ENCODE peak calls at places on chromosomes 5 and 9, in four cellular contexts. One of them, this sample, is unnamed.

GRCh38 chr9:126681336-126681735 is 67.6 kb downstream of the LMX1B start:
- DNase-seq in ovary: no peak
- DNase-seq in tibial nerve: no peak
- DNase-seq in K562: no peak
- DNase-seq in this sample: no peak

GRCh38 chr5:6545036-6545693 is 87.7 kb downstream of the NSUN2 start:
- DNase-seq in ovary: no peak
- DNase-seq in tibial nerve: no peak
- DNase-seq in K562: no peak
- DNase-seq in this sample: no peak

GRCh38 chr9:130128251-130128650 is 44.0 kb upstream of the NCS1 start:
- DNase-seq in ovary: no peak
- DNase-seq in tibial nerve: no peak
- DNase-seq in K562: no peak
- DNase-seq in this sample: no peak

GRCh38 chr9:112069318-112070169 is 105.6 kb downstream of the SUSD1 start:
- DNase-seq in ovary: no peak
- DNase-seq in tibial nerve: no peak
- DNase-seq in K562: peak
- DNase-seq in this sample: no peak

GRCh38 chr9:127707766-127708165 is 978 bp downstream of the CFAP157 start:
- DNase-seq in ovary: no peak
- DNase-seq in tibial nerve: no peak
- DNase-seq in K562: peak
- DNase-seq in this sample: no peak

GRCh38 chr5:90932052-90932699 is 373.6 kb downstream of the ADGRV1 start:
- DNase-seq in ovary: no peak
- DNase-seq in tibial nerve: no peak
- DNase-seq in K562: peak
- DNase-seq in this sample: peak

GRCh38 chr5:127041571-127041970 is 11.2 kb upstream of the MARCHF3 start:
- DNase-seq in ovary: no peak
- DNase-seq in tibial nerve: no peak
- DNase-seq in K562: no peak
- DNase-seq in this sample: no peak

GRCh38 chr5:123881791-123882244 is 369.8 kb downstream of the CSNK1G3 start:
- DNase-seq in ovary: no peak
- DNase-seq in tibial nerve: no peak
- DNase-seq in K562: no peak
- DNase-seq in this sample: no peak

GRCh38 chr9:19102631-19103345 is at the start of gene HAUS6:
- DNase-seq in ovary: peak
- DNase-seq in tibial nerve: peak
- DNase-seq in K562: peak
- DNase-seq in this sample: peak
- TF ChIP-seq POLR2A in ovary: peak
- TF ChIP-seq POLR2A in tibial nerve: peak
- TF ChIP-seq POLR2A in K562: peak
- TF ChIP-seq POLR2A in this sample: no peak

GRCh38 chr5:65059681-65060598 is 291.2 kb downstream of the CWC27 start:
- DNase-seq in ovary: no peak
- DNase-seq in tibial nerve: no peak
- DNase-seq in K562: no peak
- DNase-seq in this sample: no peak
- TF ChIP-seq POLR2A in ovary: no peak
- TF ChIP-seq POLR2A in tibial nerve: no peak
- TF ChIP-seq POLR2A in K562: no peak
- TF ChIP-seq POLR2A in this sample: no peak

GRCh38 chr5:145834917-145835838 is at the start of gene PRELID2:
- DNase-seq in ovary: peak
- DNase-seq in tibial nerve: peak
- DNase-seq in K562: peak
- DNase-seq in this sample: peak
- TF ChIP-seq POLR2A in ovary: no peak
- TF ChIP-seq POLR2A in tibial nerve: peak
- TF ChIP-seq POLR2A in K562: peak
- TF ChIP-seq POLR2A in this sample: peak

GRCh38 chr5:55601209-55601618 is 66.5 kb upstream of the PLPP1 start:
- DNase-seq in ovary: peak
- DNase-seq in tibial nerve: peak
- DNase-seq in K562: no peak
- DNase-seq in this sample: peak
- TF ChIP-seq POLR2A in ovary: no peak
- TF ChIP-seq POLR2A in tibial nerve: peak
- TF ChIP-seq POLR2A in K562: no peak
- TF ChIP-seq POLR2A in this sample: no peak

GRCh38 chr9:131290039-131290766 is 680 bp downstream of the PLPP7 start:
- DNase-seq in ovary: no peak
- DNase-seq in tibial nerve: no peak
- DNase-seq in K562: no peak
- DNase-seq in this sample: no peak

GRCh38 chr9:131290767-131291370 is 1.3 kb downstream of the PLPP7 start:
- DNase-seq in ovary: no peak
- DNase-seq in tibial nerve: no peak
- DNase-seq in K562: no peak
- DNase-seq in this sample: no peak

GRCh38 chr9:131287366-131287765 is 2.2 kb upstream of the PLPP7 start:
- DNase-seq in ovary: no peak
- DNase-seq in tibial nerve: no peak
- DNase-seq in K562: no peak
- DNase-seq in this sample: no peak

GRCh38 chr9:131289301-131290038 is at the start of gene PLPP7:
- DNase-seq in ovary: peak
- DNase-seq in tibial nerve: peak
- DNase-seq in K562: peak
- DNase-seq in this sample: no peak

DNA sequence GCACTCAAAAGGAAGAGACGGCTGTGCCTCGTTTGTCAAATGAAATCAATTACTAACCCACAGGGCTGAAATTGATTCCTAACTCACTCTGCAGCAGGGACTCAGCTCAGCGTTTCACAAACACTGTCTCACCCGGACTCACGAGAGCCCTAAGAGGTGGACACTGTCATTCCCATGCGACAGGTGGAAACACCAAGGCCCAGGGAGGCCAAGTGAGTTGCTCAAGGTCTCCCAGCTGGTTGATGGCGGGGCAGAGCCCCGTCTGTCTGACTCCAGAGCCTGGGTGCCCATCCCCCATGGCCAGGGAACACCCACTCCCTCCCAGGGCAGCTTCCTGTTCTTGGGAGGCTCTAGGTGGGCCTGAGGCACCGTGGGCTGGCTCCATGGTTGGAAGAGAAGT is 1.3 kb upstream of the PLPP7 start:
- DNase-seq in ovary: no peak
- DNase-seq in tibial nerve: no peak
- DNase-seq in K562: no peak
- DNase-seq in this sample: no peak
- TF ChIP-seq POLR2A in ovary: no peak
- TF ChIP-seq POLR2A in tibial nerve: no peak
- TF ChIP-seq POLR2A in K562: no peak
- TF ChIP-seq POLR2A in this sample: no peak

DNA sequence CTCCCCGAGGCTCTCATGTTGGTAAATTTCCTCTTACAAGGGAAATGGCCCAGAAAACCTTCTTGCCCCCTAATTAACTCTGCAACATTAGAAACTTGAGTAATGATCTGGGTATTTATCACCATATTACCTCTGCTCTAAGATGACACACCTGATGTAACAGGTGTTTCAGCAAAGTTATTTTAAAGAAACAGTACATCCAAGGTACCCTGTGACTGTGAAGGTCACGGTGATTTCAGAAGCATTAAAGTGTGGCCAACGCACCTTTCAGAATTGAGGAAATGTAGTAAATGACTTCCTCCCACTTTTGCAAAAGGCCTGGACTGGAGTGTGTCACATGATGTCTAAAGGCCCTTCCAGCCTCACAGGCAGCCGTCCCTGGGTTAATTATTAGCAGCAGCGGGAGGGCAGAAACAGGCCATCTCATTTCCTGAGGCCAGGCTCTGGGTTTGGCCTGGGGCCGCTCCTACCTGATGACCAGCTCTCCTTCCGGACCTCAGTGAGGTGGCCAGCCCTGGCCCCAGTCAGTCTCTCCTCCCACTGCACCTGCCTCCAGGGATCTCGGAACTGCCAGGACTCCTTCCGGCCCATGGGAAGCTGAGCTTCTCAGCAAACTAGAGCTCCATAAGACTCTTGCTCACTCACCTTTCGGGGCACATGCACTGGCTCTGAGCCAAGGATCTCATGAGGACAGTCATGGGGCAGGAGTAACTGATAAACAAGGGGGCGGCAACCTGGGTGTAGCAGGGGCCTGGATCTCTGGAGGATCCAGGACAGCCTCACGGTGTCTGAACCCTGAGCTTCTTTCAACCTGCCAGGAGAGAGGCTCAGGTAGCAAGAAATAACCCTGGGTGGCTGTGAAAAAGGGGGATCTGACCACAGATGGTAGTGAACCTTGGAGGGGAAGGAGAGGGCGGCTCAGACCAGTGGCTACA is 20.6 kb downstream of the PTPN3 start:
- DNase-seq in ovary: no peak
- DNase-seq in tibial nerve: no peak
- DNase-seq in K562: peak
- DNase-seq in this sample: no peak
- TF ChIP-seq POLR2A in ovary: no peak
- TF ChIP-seq POLR2A in tibial nerve: no peak
- TF ChIP-seq POLR2A in K562: no peak
- TF ChIP-seq POLR2A in this sample: no peak

DNA sequence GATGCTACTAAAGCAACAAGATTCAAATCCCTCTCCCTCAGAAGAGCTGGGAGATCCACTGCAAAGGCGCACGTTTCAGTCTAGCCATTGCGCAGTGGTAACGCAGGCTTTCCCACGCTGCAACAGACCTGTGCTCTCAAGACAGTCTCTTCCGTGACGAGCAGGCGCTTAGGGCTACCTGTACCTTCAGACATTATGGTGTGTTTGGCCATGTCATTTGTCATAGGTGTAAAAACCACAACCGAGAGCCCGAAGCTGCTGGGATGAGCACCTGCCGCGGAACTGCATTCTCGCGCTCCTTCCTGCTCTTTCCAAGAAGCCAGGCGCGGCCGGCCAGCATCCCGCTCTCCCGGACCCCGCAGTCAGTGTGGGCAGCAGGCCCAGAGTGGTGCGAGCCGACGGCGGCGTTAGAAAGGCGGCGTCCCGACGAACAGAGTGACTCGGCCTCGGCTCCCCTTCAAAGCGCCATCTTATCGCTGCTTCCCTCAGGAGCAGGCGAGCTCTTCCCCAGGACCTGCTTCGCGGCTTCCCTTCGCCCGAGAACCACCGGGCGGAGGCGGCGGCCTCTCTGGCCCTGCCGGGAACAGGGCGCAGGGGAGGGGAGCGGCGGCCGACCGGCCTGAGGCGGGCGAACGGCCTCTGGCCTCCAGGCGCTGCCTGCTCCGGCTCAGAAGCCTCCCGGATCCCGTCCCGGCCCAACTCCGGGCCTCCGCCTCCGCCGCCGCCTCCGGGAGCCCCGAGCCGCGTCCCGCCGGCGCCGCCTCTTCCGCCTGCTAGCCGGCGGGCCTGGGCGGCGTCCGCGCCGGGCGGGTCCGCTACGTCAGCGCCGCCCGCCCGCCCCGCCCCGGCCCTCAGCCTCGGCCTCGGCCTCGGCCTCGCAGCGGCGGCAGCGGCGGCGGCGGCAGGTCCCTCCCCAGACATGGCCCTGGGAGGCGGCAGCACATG is at the start of gene FAM120A:
- DNase-seq in ovary: peak
- DNase-seq in tibial nerve: peak
- DNase-seq in K562: peak
- DNase-seq in this sample: peak
- TF ChIP-seq POLR2A in ovary: peak
- TF ChIP-seq POLR2A in tibial nerve: peak
- TF ChIP-seq POLR2A in K562: peak
- TF ChIP-seq POLR2A in this sample: peak

DNA sequence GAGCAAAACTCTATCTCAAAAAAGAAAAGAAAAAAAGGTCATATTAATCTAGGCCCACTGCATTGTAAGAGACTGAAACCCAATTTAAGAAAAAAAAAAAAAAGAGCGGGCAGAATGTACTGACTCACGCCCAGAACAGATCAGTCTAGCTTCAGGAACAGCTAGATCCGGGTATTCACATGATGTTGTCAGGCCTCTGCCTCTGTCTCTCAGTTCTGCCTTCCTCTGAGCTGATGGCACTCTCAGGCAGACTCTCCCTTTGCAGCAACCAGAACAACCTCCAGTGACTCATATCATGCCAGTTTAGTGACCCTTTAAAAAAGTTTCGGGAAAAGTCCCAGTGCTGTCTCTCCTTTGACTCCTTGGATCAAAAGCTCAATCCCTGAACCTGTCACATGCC is 53.0 kb downstream of the NEURL1B start:
- DNase-seq in ovary: no peak
- DNase-seq in tibial nerve: no peak
- DNase-seq in K562: no peak
- DNase-seq in this sample: no peak
- TF ChIP-seq POLR2A in ovary: no peak
- TF ChIP-seq POLR2A in tibial nerve: no peak
- TF ChIP-seq POLR2A in K562: no peak
- TF ChIP-seq POLR2A in this sample: no peak

GRCh38 chr9:23309800-23310199 is 516.2 kb downstream of the ELAVL2 start:
- DNase-seq in ovary: no peak
- DNase-seq in tibial nerve: no peak
- DNase-seq in K562: no peak
- DNase-seq in this sample: no peak
- TF ChIP-seq POLR2A in ovary: no peak
- TF ChIP-seq POLR2A in tibial nerve: no peak
- TF ChIP-seq POLR2A in K562: no peak
- TF ChIP-seq POLR2A in this sample: no peak

DNA sequence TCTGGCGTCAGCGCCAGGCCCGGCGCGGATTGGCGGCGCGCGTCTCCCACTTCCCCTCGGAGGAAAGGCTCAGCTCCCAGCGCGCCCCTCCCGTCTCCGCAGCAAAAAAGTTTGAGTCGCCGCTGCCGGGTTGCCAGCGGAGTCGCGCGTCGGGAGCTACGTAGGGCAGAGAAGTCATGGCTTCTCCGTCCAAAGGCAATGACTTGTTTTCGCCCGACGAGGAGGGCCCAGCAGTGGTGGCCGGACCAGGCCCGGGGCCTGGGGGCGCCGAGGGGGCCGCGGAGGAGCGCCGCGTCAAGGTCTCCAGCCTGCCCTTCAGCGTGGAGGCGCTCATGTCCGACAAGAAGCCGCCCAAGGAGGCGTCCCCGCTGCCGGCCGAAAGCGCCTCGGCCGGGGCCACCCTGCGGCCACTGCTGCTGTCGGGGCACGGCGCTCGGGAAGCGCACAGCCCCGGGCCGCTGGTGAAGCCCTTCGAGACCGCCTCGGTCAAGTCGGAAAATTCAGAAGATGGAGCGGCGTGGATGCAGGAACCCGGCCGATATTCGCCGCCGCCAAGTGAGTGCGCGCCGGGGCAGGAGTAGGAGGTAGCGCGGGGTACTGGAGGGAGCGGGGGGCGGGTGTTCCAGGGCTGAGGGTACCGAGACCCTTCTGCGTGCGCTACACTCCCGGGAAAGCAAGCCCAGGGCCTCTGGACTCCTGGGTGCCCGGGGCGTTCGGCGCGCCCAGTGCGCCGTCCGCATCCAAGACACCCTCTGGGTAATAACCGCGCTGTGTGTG is at the start of gene MSX2:
- DNase-seq in ovary: peak
- DNase-seq in tibial nerve: peak
- DNase-seq in K562: no peak
- DNase-seq in this sample: no peak
- TF ChIP-seq POLR2A in ovary: no peak
- TF ChIP-seq POLR2A in tibial nerve: peak
- TF ChIP-seq POLR2A in K562: no peak
- TF ChIP-seq POLR2A in this sample: no peak